ENCODE peak calls at places on chromosomes 1 and 21, in four cellular contexts. V is fibroblast of the aortic adventitia, H is tibial nerve, N is IMR-90. Y is an unnamed sample.

GRCh38 chr1:2375246-2375922 is 16.0 kb downstream of the MORN1 start:
- DNase-seq in V (no peak), N (no peak), H (no peak), Y (no peak)

GRCh38 chr1:38539931-38540330 is 319.6 kb downstream of the RRAGC start:
- DNase-seq in N (no peak), H (no peak), V (no peak), Y (no peak)

GRCh38 chr1:42876009-42876408 is 29.6 kb downstream of the ZNF691 start:
- DNase-seq in V (no peak), N (no peak), H (no peak), Y (no peak)

GRCh38 chr1:159008744-159009188 is 941 bp upstream of the IFI16 start:
- DNase-seq in H (no peak), N (peak; percentile 16), V (no peak), Y (no peak)

GRCh38 chr1:38872401-38873026 is 634 bp downstream of the MYCBP start:
- DNase-seq in N (peak; percentile 31), V (peak; percentile 35), H (no peak), Y (no peak)

GRCh38 chr21:34156957-34157356 is 83.6 kb downstream of the MRPS6 start:
- DNase-seq in H (no peak), V (no peak), N (no peak), Y (no peak)

GRCh38 chr1:25168193-25169071 is 63.9 kb downstream of the SYF2 start:
- DNase-seq in V (no peak), N (no peak), H (no peak), Y (no peak)

GRCh38 chr1:183075861-183076260 is 52.6 kb downstream of the LAMC1 start:
- DNase-seq in H (no peak), N (no peak), V (peak; percentile 61), Y (no peak)

GRCh38 chr1:115458426-115459114 is 120.5 kb upstream of the NGF start:
- DNase-seq in V (no peak), N (no peak), H (no peak), Y (no peak)

GRCh38 chr1:35603468-35603867 is 30.4 kb downstream of the TFAP2E start:
- DNase-seq in N (no peak), H (no peak), V (no peak), Y (no peak)

GRCh38 chr1:173287785-173288184 is 80.7 kb upstream of the TNFSF4 start:
- DNase-seq in N (no peak), V (no peak), H (no peak), Y (no peak)

GRCh38 chr1:117933769-117934168 is 4.2 kb downstream of the WDR3 start:
- DNase-seq in N (no peak), V (no peak), H (no peak), Y (no peak)

GRCh38 chr1:3417082-3417728 is 37.3 kb upstream of the ARHGEF16 start:
- DNase-seq in H (no peak), N (no peak), V (no peak), Y (no peak)

GRCh38 chr1:160807242-160807641 is 11.3 kb downstream of the LY9 start:
- DNase-seq in N (no peak), H (no peak), V (no peak), Y (no peak)

GRCh38 chr21:14594967-14595366 is 48.9 kb upstream of the SAMSN1 start:
- DNase-seq in V (no peak), N (no peak), H (no peak), Y (no peak)

GRCh38 chr1:195495720-195496635 is 1112.3 kb downstream of the KCNT2 start:
- DNase-seq in V (no peak), N (no peak), H (no peak), Y (no peak)

GRCh38 chr21:42012763-42013329 is 2.7 kb upstream of the ZBTB21 start:
- DNase-seq in V (no peak), N (no peak), H (no peak), Y (no peak)

GRCh38 chr1:162756523-162756922 is 34.0 kb upstream of the HSD17B7 start:
- DNase-seq in H (no peak), V (peak; percentile 24), N (peak; percentile 28), Y (peak; percentile 47)

GRCh38 chr1:54337034-54337433 is 69.2 kb downstream of the SSBP3 start:
- DNase-seq in V (no peak), H (no peak), N (no peak), Y (no peak)

GRCh38 chr1:33500547-33500946 is 28.1 kb downstream of the ZSCAN20 start:
- DNase-seq in H (no peak), V (no peak), N (no peak), Y (peak; percentile 4)

GRCh38 chr1:115076384-115076906 is 12.9 kb downstream of the TSPAN2 start:
- DNase-seq in V (peak; percentile 33), N (peak; percentile 6), H (no peak), Y (no peak)

GRCh38 chr1:7232936-7233540 is 447.8 kb downstream of the CAMTA1 start:
- DNase-seq in V (no peak), N (no peak), H (no peak), Y (no peak)

GRCh38 chr1:3729594-3730555 is 22.4 kb upstream of the CCDC27 start:
- DNase-seq in V (no peak), H (no peak), N (no peak), Y (no peak)

GRCh38 chr1:77378723-77379533 is 97.1 kb downstream of the AK5 start:
- DNase-seq in N (peak; percentile 74), H (no peak), V (peak; percentile 51), Y (peak; percentile 75)

GRCh38 chr21:38352536-38353219 is 95.9 kb downstream of the KCNJ15 start:
- DNase-seq in H (peak; percentile 78), N (peak; percentile 76), V (peak; percentile 85), Y (peak; percentile 76)

GRCh38 chr1:23809751-23810171 is 9.2 kb upstream of the GALE start:
- DNase-seq in H (peak; percentile 60), N (peak; percentile 51), V (peak; percentile 50), Y (peak; percentile 74)

GRCh38 chr1:100322436-100323211 is 29.7 kb upstream of the CDC14A start:
- DNase-seq in V (peak; percentile 71), N (peak; percentile 31), H (no peak), Y (no peak)

GRCh38 chr1:220880726-220881506 is 1.7 kb downstream of the HLX start:
- DNase-seq in V (peak; percentile 77), H (peak; percentile 53), N (peak; percentile 87), Y (no peak)

GRCh38 chr21:27833298-27833697 is 866.4 kb upstream of the ADAMTS5 start:
- DNase-seq in V (no peak), H (no peak), N (no peak), Y (no peak)

GRCh38 chr1:59985901-59986735 is 59.5 kb upstream of the CYP2J2 start:
- DNase-seq in V (peak; percentile 54), N (no peak), H (no peak), Y (no peak)

GRCh38 chr1:102732927-102733326 is 375.4 kb downstream of the COL11A1 start:
- DNase-seq in N (no peak), V (no peak), H (no peak), Y (no peak)

GRCh38 chr1:193054169-193054675 is 4.9 kb downstream of the UCHL5 start:
- DNase-seq in H (no peak), N (no peak), V (no peak), Y (no peak)

GRCh38 chr21:31267644-31268043 is 76.4 kb downstream of the TIAM1 start:
- DNase-seq in H (no peak), V (no peak), N (no peak), Y (no peak)

DNA sequence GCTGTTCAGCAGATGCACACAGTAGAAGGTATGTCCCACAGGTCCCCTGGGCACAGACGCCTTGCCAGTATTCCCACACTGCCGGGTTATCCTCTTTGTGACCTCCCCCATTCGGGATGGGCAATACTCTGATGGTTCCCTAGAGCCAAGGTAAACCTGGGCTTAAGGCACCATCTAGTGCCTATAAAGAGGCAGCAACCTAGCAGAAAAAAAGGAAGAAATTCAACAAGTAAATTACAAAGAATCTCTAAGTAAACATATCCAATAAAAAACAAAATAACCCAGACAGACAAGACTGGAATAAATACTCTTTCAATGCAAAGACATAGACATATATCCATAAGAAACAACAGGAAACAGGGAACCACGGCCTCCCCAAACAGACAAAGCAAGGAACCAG is 39.4 kb downstream of the HSF2BP start:
- DNase-seq in H (no peak), V (no peak), N (no peak), Y (no peak)
- TF ChIP-seq CTCF in H (no peak), V (peak; percentile 4), N (peak; percentile 27), Y (no peak)

DNA sequence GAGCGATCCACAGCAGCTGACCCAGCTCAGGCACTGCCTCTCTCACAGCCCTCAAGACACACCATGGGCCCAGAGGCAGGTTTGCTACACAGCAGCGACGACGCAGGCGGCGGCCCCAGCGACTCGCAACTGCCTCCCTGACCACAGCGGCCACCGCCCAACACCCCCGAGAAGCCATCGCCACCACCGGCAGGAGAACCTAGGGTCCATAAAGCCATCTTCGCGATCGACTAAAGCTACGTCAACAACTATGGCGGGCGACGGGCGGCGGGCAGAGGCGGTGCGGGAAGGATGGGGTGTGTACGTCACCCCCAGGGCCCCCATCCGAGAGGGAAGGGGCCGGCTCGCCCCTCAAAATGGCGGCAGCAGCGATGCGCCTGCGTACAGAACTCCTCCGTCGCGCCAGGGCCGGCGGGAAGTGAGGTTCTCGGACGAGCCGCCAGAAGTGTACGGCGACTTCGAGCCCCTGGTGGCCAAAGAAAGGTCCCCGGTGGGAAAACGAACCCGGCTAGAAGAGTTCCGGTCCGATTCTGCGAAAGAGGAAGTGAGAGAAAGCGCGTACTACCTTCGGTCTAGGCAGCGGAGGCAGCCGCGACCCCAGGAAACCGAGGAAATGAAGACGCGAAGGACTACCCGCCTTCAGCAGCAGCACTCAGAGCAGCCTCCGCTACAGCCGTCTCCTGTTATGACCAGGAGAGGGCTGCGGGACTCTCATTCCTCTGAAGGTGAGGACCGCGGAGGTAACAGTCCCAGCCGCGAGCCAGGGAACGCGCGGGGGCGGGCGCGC is at the start of gene TOR1AIP1:
- DNase-seq in N (peak; percentile 97), V (peak; percentile 97), H (peak; percentile 87), Y (peak; percentile 99)
- TF ChIP-seq CTCF in N (peak; percentile 17), V (peak; percentile 57), H (peak; percentile 60), Y (peak; percentile 45)

DNA sequence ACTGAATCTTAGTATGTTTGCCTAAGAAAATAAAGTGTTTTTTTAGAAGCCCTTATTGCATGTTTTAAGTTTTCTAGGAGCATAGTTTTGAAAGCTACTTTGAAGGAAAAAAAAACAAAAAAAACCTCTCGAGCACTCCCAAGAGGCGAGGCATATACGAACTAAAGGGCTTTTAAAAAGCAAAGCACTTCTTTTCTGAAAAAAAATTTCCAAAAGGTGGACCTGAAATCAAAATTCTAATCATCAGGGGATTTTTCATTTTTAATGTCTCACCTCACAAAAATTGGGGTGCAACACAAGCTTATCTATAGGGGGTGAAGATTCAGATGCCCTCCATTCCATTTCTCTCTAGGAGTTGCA is 594 bp downstream of the GLMN start:
- DNase-seq in H (no peak), N (no peak), V (peak; percentile 23), Y (no peak)
- TF ChIP-seq CTCF in H (no peak), N (peak; percentile 19), V (peak; percentile 36), Y (no peak)

DNA sequence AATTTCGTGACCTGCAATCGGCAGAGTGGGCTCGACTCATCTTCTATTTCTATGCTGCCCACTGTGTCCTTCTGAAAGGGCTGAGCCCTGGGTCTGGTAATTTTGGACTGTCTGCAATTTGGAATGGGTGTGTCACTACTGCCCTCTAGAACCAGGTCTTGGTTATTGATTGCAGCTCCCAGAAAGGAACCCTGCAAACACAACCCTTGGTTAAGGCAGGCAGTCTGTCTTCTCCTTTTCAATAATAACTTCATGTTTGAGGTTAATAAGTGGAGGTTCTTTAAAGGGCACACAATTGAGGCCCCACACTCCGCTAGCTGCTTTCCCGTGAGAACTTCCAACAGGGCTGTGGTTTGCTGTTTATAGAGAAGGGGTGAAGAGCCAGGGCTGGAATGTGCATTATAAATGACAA is 79.9 kb upstream of the LYST start:
- DNase-seq in V (peak; percentile 49), N (peak; percentile 90), H (no peak), Y (no peak)
- TF ChIP-seq CTCF in V (peak; percentile 54), N (peak; percentile 19), H (peak; percentile 13), Y (no peak)

GRCh38 chr1:231883382-231883781 is 256.8 kb downstream of the DISC1 start:
- DNase-seq in H (no peak), V (no peak), N (no peak), Y (no peak)
- TF ChIP-seq CTCF in H (no peak), V (no peak), N (no peak), Y (no peak)

Y was measured in endothelial cell of umbilical vein.